ENCODE peak calls at places on chromosomes 16 and 17, in six cellular contexts. E is ovary, T is K562, I is suprapubic skin, S is SK-N-SH, X is transverse colon. R is an unnamed sample. For H3K4me1, the result is how much of the 10 kb centered on the place peaks cover.

GRCh38 chr16:49588729-49589384 is 215.3 kb downstream of the C16orf78 start:
- DNase-seq in E (no peak), I (no peak), T (no peak), X (no peak), S (no peak), R (no peak)

GRCh38 chr17:34306466-34306865 is 12.8 kb upstream of the CCL8 start:
- DNase-seq in T (peak), S (peak), E (no peak), X (no peak), I (no peak), R (no peak)

GRCh38 chr17:80222376-80223141 is 2.3 kb downstream of the SLC26A11 start:
- DNase-seq in X (no peak), I (no peak), T (no peak), S (no peak), E (no peak), R (no peak)

GRCh38 chr17:81101614-81102306 is 63.5 kb upstream of the PVALEF start:
- DNase-seq in E (peak), S (peak), I (peak), T (peak), X (peak), R (peak)

GRCh38 chr16:31487720-31488629 is 5.1 kb downstream of the SLC5A2 start:
- DNase-seq in I (no peak), S (peak), T (no peak), X (peak), E (peak), R (no peak)

GRCh38 chr16:19696312-19696711 is 21.7 kb downstream of the KNOP1 start:
- DNase-seq in I (peak), E (peak), T (peak), X (peak), S (no peak), R (peak)

GRCh38 chr17:81884520-81884919 is 6.9 kb downstream of the ALYREF start:
- DNase-seq in I (no peak), T (no peak), E (no peak), S (peak), X (no peak), R (no peak)

GRCh38 chr17:31820691-31821435 is 38.2 kb downstream of the COPRS start:
- DNase-seq in X (no peak), T (no peak), I (no peak), S (no peak), E (no peak), R (no peak)

GRCh38 chr17:4492762-4493561 is 5.7 kb upstream of the SPNS2 start:
- DNase-seq in X (peak), S (no peak), I (no peak), E (peak), T (peak), R (peak)

GRCh38 chr17:11485336-11485735 is 112.9 kb upstream of the DNAH9 start:
- DNase-seq in I (no peak), S (no peak), X (no peak), E (no peak), T (no peak), R (no peak)

GRCh38 chr17:32769846-32770245 is 107.1 kb downstream of the MYO1D start:
- DNase-seq in X (no peak), T (no peak), E (no peak), I (no peak), S (no peak), R (no peak)

GRCh38 chr17:56912105-56912999 is 1.5 kb downstream of the TRIM25 start:
- DNase-seq in S (no peak), E (peak), T (peak), I (peak), X (peak), R (peak)

GRCh38 chr17:62870581-62870964 is 62.5 kb upstream of the MARCHF10 start:
- DNase-seq in S (peak), T (no peak), E (no peak), I (no peak), X (no peak), R (no peak)

GRCh38 chr17:1049446-1050225 is 52.7 kb downstream of the TIMM22 start:
- DNase-seq in I (no peak), E (no peak), T (no peak), S (no peak), X (no peak), R (no peak)

GRCh38 chr16:49695782-49696413 is 160.0 kb downstream of the ZNF423 start:
- DNase-seq in E (no peak), I (no peak), T (no peak), S (no peak), X (no peak), R (no peak)

GRCh38 chr17:57927048-57927723 is 28.0 kb downstream of the CUEDC1 start:
- DNase-seq in S (peak), X (peak), E (no peak), I (no peak), T (no peak), R (peak)

GRCh38 chr17:31225831-31226230 is 71.2 kb downstream of the OMG start:
- DNase-seq in S (no peak), E (no peak), X (no peak), T (no peak), I (no peak), R (no peak)

GRCh38 chr16:53098526-53099317 is 43.9 kb downstream of the CHD9 start:
- DNase-seq in E (peak), X (peak), I (peak), T (peak), S (peak), R (peak)

GRCh38 chr17:64256913-64257807 is 5.9 kb downstream of the TEX2 start:
- DNase-seq in E (no peak), X (no peak), T (no peak), S (no peak), I (no peak), R (no peak)

GRCh38 chr17:35596530-35597233 is 9.6 kb downstream of the AP2B1 start:
- DNase-seq in I (no peak), X (no peak), E (no peak), T (no peak), S (peak), R (no peak)

GRCh38 chr17:18026408-18026776 is 12.6 kb downstream of the ATPAF2 start:
- DNase-seq in E (no peak), I (no peak), T (no peak), S (peak), X (no peak), R (no peak)

GRCh38 chr16:63789603-63790002 is 1332.3 kb downstream of the CDH11 start:
- DNase-seq in T (no peak), E (no peak), X (no peak), I (no peak), S (no peak), R (no peak)

GRCh38 chr17:76383645-76384221 is 676 bp upstream of the SPHK1 start:
- DNase-seq in T (peak), I (no peak), X (peak), E (peak), S (peak), R (peak)

GRCh38 chr16:30903002-30903401 is 6.6 kb downstream of the CTF1 start:
- DNase-seq in S (no peak), E (no peak), I (no peak), X (no peak), T (peak), R (no peak)

GRCh38 chr17:14919580-14920160 is 345.5 kb downstream of the PMP22 start:
- DNase-seq in E (no peak), I (no peak), T (no peak), X (no peak), S (no peak), R (no peak)

GRCh38 chr17:43018932-43019331 is 3.3 kb downstream of the VAT1 start:
- DNase-seq in S (no peak), X (no peak), E (no peak), I (no peak), T (no peak), R (no peak)

GRCh38 chr16:84332975-84333684 is 35.2 kb upstream of the ATP2C2 start:
- DNase-seq in T (no peak), S (no peak), X (peak), E (no peak), I (no peak), R (no peak)

GRCh38 chr16:86704516-86704915 is 126.2 kb downstream of the FOXL1 start:
- DNase-seq in I (no peak), E (no peak), T (no peak), S (no peak), X (no peak), R (no peak)

GRCh38 chr16:4261557-4262172 is 11.2 kb downstream of the TFAP4 start:
- DNase-seq in E (peak), T (peak), S (peak), I (no peak), X (peak), R (no peak)

GRCh38 chr17:1087381-1088241 is 90.7 kb downstream of the TIMM22 start:
- DNase-seq in I (peak), X (peak), T (peak), E (no peak), S (peak), R (peak)

GRCh38 chr16:86261379-86261778 is 248.9 kb upstream of the FOXF1 start:
- DNase-seq in S (no peak), T (peak), I (no peak), X (no peak), E (no peak), R (no peak)

GRCh38 chr17:1709971-1710806 is at the start of gene TLCD2:
- DNase-seq in I (peak), X (peak), S (peak), T (peak), E (peak), R (no peak)

GRCh38 chr16:55444754-55445485 is 34.1 kb upstream of the MMP2 start:
- DNase-seq in T (no peak), S (no peak), X (peak), I (no peak), E (no peak), R (peak)

GRCh38 chr16:83856846-83857245 is 42.1 kb upstream of the MLYCD start:
- DNase-seq in S (no peak), X (no peak), E (no peak), I (no peak), T (no peak), R (no peak)

DNA sequence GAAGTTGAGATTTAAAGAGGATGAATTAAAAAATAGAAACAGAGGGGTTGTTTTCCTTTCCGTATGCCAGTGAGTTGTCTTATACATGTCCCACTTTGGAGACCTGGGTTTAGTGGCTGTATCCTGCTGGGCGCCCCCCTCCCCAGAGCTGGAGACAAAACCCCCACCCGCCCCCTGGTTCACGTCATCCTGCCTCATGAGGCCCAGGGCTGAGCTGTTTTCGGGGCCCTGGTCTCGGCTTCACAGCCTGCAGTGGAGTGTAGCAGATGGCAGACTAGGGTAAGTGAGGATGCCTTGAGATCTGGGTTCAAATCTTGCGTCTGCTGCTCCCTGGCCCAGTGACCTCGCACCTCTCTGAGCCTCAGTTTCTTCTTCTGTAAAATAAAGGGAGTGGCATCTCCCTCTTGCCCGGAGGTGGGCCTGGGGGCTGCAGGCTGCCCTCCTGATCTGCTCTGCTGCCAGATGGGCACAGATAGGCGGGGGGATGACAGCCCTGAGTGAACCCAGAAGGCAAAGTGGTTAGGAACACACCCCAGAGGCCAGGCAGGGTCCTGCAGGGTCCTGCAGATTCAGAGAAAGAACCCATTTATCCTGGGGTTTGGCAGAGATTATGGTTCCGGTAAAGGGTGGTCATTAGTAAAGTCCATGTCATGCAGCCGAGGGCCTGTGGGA is 45.1 kb downstream of the SOCS3 start:
- DNase-seq in X (no peak), S (peak), E (no peak), T (no peak), I (peak), R (no peak)
- H3K4me3 ChIP-seq in X (no peak), S (peak), E (no peak), T (no peak), I (peak), R (no peak)

GRCh38 chr16:72923757-72924156 is 124.2 kb downstream of the ZFHX3 start:
- DNase-seq in X (no peak), I (no peak), T (no peak), S (no peak), E (no peak), R (no peak)
- H3K4me1 ChIP-seq in X (under half), I (under half), T (under half), S (under half), E (under half), R (under half)

DNA sequence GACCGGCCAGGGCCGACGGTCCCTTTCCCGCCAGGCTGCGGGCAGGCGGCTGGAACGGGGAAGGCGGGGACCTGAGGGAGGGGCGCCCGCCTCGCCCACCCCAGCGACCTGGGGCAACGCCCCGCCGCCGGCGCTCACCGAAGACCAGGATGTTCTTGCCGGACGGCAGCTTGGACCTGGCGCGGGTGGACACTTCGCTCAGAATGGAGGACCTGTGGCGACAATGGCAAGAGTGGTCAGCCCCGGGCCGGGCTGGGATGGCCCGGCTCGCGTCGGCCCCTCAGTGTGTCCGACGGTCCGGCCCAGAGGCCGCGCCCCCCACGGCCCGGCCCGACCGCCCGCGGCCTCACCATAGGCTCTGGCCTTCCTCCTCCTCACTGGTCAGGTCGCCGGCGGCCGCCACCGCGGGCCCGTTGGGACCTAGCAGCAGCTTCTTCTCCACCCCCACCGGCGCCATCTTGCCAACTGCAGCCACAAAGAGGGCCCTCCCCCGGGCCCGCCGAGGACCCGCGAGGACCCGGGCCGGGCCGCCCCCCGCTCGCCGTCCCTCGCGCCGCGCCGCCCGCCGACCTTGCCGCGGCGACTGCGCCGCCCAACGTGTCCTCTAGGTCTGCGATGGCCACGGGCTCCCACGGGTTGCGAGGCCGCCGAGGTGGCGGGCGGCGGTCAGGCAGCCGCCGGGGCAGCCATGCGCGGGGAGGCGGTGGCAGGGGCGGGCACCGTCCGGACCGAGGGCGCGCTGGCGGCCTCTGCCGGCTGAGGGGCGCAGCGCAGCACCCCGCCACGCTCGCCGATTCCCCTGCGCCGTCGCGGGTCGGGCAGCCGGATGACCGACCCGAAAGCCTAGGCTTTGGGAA is at the start of gene DYNC1LI2:
- DNase-seq in S (peak), I (peak), E (peak), X (peak), T (peak), R (peak)
- TF ChIP-seq EP300 in S (peak), I (no peak), E (no peak), X (no peak), T (peak), R (no peak)

DNA sequence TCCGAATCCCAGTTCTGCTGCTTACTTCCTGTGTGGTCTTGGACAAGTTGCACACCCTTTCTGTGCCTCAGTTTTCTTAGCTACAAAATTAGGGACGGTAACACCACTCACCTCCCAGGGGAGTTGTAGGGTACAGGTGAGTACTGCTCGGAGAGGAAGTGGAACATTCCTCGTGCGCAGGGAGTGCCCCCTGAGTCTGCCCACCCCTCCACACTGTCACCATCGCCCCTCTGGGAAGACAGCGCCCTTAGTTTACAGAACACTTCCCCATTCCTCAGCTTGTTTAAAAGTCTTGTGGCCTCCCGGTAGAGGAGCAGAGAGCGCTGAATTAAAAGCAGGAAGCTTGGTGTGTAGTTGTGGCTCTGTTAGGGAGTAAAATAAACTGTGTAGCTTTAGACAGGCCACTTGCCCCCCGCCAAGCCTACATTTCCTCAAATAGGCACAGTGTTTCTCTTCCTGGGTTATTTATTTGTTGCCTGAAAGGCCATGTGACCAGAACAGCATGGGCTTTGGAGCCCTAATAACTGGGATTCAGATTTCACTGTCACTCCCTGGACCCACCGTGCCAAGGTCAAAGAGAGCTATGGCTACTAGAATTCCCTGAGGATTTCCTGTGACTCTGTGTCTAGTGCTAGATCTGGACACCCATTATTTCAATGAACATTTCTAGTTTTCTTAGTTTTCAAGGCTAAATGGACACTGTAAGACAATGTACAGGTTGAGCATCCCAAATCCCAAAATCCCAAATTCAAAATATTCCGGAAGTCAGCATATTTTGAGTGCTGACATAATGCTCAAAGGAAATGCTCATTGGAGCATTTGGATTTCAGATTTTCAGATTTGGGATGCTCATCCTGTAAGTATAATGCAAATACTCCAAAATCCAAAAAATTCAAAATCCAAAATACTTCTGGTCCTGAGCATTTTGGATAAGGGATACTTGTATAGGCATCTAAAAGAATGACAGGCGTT is 372.5 kb downstream of the SNX29 start:
- DNase-seq in S (no peak), I (no peak), X (no peak), E (no peak), T (no peak), R (no peak)
- H3K4me3 ChIP-seq in S (no peak), I (no peak), X (no peak), E (no peak), T (no peak), R (no peak)

DNA sequence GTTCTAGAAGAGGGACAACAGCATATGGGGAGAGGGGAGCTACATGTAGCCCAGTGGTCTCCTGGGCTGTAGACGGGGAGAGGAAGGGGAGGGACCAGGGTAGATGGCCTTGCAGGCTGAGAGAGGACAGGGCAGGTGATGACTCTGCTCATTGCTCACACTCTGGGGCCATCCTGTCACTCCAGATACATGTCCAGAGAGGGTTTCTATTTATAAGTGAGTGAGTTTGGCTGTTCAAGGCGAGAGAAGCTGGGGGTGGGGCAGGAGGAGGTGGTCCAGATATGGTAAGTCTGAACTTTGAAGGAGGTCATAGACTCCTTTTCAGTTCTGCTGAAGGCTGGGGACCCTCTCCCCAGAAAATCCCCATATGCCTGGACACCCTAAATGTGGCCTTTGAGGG is 22.2 kb downstream of the CACNA1G start:
- DNase-seq in T (no peak), X (no peak), E (no peak), S (no peak), I (no peak), R (no peak)
- H3K4me1 ChIP-seq in T (under half), X (under half), E (under half), S (under half), I (under half), R (under half)